ENCODE peak calls at places on chromosomes 6 and 20, in five cellular contexts. C is GM23338, Q is aorta, P is brain microvascular endothelial cell, Y is trophoblast cell. E is an unnamed sample.

GRCh38 chr6:49269190-49269589 is 193.9 kb downstream of the MMUT start:
- DNase-seq in C (no peak), Q (no peak), P (no peak), Y (no peak), E (no peak)

GRCh38 chr6:162260024-162260423 is 467.5 kb downstream of the PRKN start:
- DNase-seq in C (no peak), Q (no peak), P (no peak), Y (no peak), E (no peak)

GRCh38 chr20:60512436-60512835 is 554.2 kb downstream of the CDH26 start:
- DNase-seq in C (no peak), Q (no peak), P (peak; percentile 13), Y (peak; percentile 78), E (no peak)

GRCh38 chr6:111711989-111712388 is 106.3 kb upstream of the TRAF3IP2 start:
- DNase-seq in C (no peak), Q (no peak), P (no peak), Y (no peak), E (no peak)

GRCh38 chr20:4513720-4514119 is 208.0 kb upstream of the PRND start:
- DNase-seq in C (no peak), Q (no peak), P (peak; percentile 75), Y (no peak), E (no peak)

GRCh38 chr6:149815788-149816187 is 48.4 kb downstream of the LRP11 start:
- DNase-seq in C (no peak), Q (no peak), P (no peak), Y (no peak), E (no peak)

GRCh38 chr6:128400875-128401274 is 119.5 kb downstream of the PTPRK start:
- DNase-seq in C (no peak), Q (no peak), P (no peak), Y (no peak), E (no peak)

GRCh38 chr6:46186583-46186982 is 15.8 kb upstream of the ENPP5 start:
- DNase-seq in C (no peak), Q (no peak), P (no peak), Y (no peak), E (no peak)

GRCh38 chr6:135358251-135358821 is 139.2 kb downstream of the AHI1 start:
- DNase-seq in C (no peak), Q (no peak), P (peak; percentile 77), Y (no peak), E (no peak)

GRCh38 chr6:34104628-34105027 is 41.3 kb downstream of the GRM4 start:
- DNase-seq in C (no peak), Q (no peak), P (no peak), Y (no peak), E (no peak)

GRCh38 chr6:34106900-34107299 is 39.0 kb downstream of the GRM4 start:
- DNase-seq in C (no peak), Q (no peak), P (no peak), Y (no peak), E (no peak)

GRCh38 chr6:34104186-34104585 is 41.7 kb downstream of the GRM4 start:
- DNase-seq in C (no peak), Q (no peak), P (no peak), Y (no peak), E (no peak)

GRCh38 chr6:34108159-34108558 is 37.7 kb downstream of the GRM4 start:
- DNase-seq in C (no peak), Q (no peak), P (no peak), Y (no peak), E (no peak)

GRCh38 chr6:34106421-34106820 is 39.5 kb downstream of the GRM4 start:
- DNase-seq in C (no peak), Q (no peak), P (no peak), Y (no peak), E (no peak)
- H3K27me3 ChIP-seq in C (no peaks in the 10 kb centered on the region), Q (no peaks in the 10 kb centered on the region), P (peaks cover 5% of the 10 kb centered on the region), Y (no peaks in the 10 kb centered on the region), E (peaks cover 42% of the 10 kb centered on the region)

DNA sequence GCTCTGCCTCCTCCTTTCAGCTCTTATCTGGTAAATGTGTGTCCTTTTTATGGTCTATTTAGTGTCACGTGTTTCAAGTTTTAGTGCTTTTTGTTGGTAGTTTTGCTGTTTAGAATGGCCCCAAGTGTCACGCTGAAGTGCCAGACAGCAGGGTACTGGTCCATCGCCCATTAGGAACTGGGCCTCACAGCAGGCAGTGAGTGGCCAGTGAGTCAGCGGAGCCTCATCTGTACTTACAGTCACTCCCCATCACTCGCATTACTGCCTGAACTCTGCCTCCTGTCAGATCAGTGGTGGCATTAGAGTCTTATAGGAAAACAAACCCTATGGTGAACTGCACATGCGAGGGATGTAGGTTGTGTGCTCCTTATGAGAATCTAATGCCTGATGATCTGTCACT is 87.3 kb upstream of the ADTRP start:
- DNase-seq in C (no peak), Q (no peak), P (peak; percentile 63), Y (no peak), E (no peak)
- H3K27me3 ChIP-seq in C (no peaks in the 10 kb centered on the region), Q (no peaks in the 10 kb centered on the region), P (no peaks in the 10 kb centered on the region), Y (no peaks in the 10 kb centered on the region), E (no peaks in the 10 kb centered on the region)

DNA sequence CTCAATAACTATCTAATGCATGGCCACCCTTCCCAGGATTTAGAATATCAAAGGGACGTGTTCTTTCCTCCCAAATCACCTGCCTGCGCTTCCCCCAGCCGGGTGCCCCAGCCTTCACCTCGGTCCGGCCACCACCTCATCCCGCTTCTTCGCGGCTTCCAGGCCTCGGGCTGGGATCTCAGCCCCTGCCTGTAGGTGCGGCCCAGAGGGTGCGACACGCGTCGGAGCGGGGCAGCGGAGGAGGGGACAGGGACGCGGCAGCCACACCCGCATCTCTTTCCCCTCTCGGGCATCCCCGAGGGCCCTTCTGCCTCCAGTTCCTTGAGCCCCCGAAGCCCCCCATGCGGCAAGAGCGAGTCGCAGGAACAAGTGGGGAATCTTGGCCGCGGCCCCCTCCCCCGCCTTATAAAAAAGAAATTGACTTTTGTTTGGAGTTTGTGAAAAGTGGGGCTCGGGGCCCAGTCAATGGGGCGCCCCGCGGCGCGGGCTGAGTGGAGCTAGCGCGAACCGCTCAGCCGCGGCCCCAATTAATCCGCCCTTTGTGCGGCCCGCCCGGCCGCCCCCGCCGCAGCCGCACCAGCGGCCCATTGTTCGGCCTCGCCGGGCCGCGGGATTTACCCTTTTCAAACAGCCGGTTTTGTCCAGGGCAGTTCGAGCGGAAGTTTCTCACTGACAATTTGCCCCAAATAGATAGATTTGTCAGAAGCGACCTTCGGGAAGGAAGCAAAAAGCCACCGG is 8.4 kb upstream of the NR2E1 start:
- DNase-seq in C (peak; percentile 70), Q (no peak), P (no peak), Y (peak; percentile 38), E (no peak)
- H3K27me3 ChIP-seq in C (peaks cover 99% of the 10 kb centered on the region), Q (peaks cover 3% of the 10 kb centered on the region), P (peaks cover 86% of the 10 kb centered on the region), Y (peaks cover 53% of the 10 kb centered on the region), E (peaks cover 100% of the 10 kb centered on the region)

GRCh38 chr6:163661271-163661671 is 246.8 kb downstream of the QKI start:
- DNase-seq in C (no peak), Q (no peak), P (no peak), Y (peak; percentile 20), E (no peak)
- H3K27me3 ChIP-seq in C (no peaks in the 10 kb centered on the region), Q (no peaks in the 10 kb centered on the region), P (no peaks in the 10 kb centered on the region), Y (no peaks in the 10 kb centered on the region), E (no peaks in the 10 kb centered on the region)